ENCODE peak calls at places on chromosome 19, in six cellular contexts. D, N, F, V, B and Z are unnamed samples.

GRCh38 chr19:50461066-50461875 is 15.0 kb upstream of the EMC10 start:
- DNase-seq in D (no peak), N (peak), F (peak), V (peak), B (peak), Z (peak)

GRCh38 chr19:38786572-38787265 is 2.3 kb upstream of the LGALS7B start:
- DNase-seq in D (no peak), N (no peak), F (no peak), V (peak), B (no peak), Z (no peak)

GRCh38 chr19:49335071-49335783 is at the start of gene CD37:
- DNase-seq in D (peak), N (no peak), F (no peak), V (no peak), B (peak), Z (peak)

GRCh38 chr19:5480427-5480836 is 25.2 kb downstream of the ZNRF4 start:
- DNase-seq in D (no peak), N (no peak), F (peak), V (peak), B (peak), Z (peak)

GRCh38 chr19:16330368-16330801 is 5.8 kb downstream of the KLF2 start:
- DNase-seq in D (peak), N (no peak), F (no peak), V (peak), B (peak), Z (peak)

GRCh38 chr19:39890755-39891551 is 43.5 kb downstream of the FCGBP start:
- DNase-seq in D (no peak), N (no peak), F (no peak), V (no peak), B (no peak), Z (no peak)

GRCh38 chr19:3605361-3605760 is 1.3 kb downstream of the TBXA2R start:
- DNase-seq in D (no peak), N (no peak), F (no peak), V (no peak), B (no peak), Z (no peak)

GRCh38 chr19:1113278-1113985 is 9.6 kb downstream of the GPX4 start:
- DNase-seq in D (peak), N (peak), F (peak), V (peak), B (peak), Z (peak)

GRCh38 chr19:55486971-55487883 is 1.0 kb upstream of the SSC5D start:
- DNase-seq in D (peak), N (no peak), F (no peak), V (peak), B (no peak), Z (no peak)

GRCh38 chr19:42255766-42256750 is 1.1 kb upstream of the ERF start:
- DNase-seq in D (peak), N (no peak), F (peak), V (no peak), B (no peak), Z (no peak)

GRCh38 chr19:11652492-11652891 is 55.2 kb downstream of the ZNF627 start:
- DNase-seq in D (no peak), N (no peak), F (no peak), V (no peak), B (no peak), Z (no peak)

GRCh38 chr19:11656535-11656934 is 59.3 kb downstream of the ZNF627 start:
- DNase-seq in D (no peak), N (no peak), F (no peak), V (no peak), B (no peak), Z (no peak)

GRCh38 chr19:11658954-11659353 is 61.7 kb downstream of the ZNF627 start:
- DNase-seq in D (no peak), N (no peak), F (no peak), V (no peak), B (no peak), Z (no peak)

GRCh38 chr19:11659612-11660011 is 62.3 kb downstream of the ZNF627 start:
- DNase-seq in D (no peak), N (no peak), F (peak), V (peak), B (no peak), Z (peak)

GRCh38 chr19:11657307-11657706 is 60.0 kb downstream of the ZNF627 start:
- DNase-seq in D (no peak), N (no peak), F (no peak), V (no peak), B (no peak), Z (no peak)
- TF ChIP-seq CTCF in D (no peak), N (no peak), F (no peak), V (no peak), B (no peak), Z (no peak)

GRCh38 chr19:33401683-33402420 is 28.3 kb downstream of the CEBPG start:
- DNase-seq in D (no peak), N (no peak), F (no peak), V (no peak), B (no peak), Z (no peak)

GRCh38 chr19:33403973-33404304 is 30.4 kb downstream of the CEBPG start:
- DNase-seq in D (no peak), N (no peak), F (no peak), V (no peak), B (no peak), Z (no peak)

GRCh38 chr19:33403221-33403972 is 29.9 kb downstream of the CEBPG start:
- DNase-seq in D (no peak), N (no peak), F (no peak), V (no peak), B (no peak), Z (no peak)

GRCh38 chr19:33400856-33401682 is 27.6 kb downstream of the CEBPG start:
- DNase-seq in D (no peak), N (no peak), F (no peak), V (no peak), B (no peak), Z (no peak)

DNA sequence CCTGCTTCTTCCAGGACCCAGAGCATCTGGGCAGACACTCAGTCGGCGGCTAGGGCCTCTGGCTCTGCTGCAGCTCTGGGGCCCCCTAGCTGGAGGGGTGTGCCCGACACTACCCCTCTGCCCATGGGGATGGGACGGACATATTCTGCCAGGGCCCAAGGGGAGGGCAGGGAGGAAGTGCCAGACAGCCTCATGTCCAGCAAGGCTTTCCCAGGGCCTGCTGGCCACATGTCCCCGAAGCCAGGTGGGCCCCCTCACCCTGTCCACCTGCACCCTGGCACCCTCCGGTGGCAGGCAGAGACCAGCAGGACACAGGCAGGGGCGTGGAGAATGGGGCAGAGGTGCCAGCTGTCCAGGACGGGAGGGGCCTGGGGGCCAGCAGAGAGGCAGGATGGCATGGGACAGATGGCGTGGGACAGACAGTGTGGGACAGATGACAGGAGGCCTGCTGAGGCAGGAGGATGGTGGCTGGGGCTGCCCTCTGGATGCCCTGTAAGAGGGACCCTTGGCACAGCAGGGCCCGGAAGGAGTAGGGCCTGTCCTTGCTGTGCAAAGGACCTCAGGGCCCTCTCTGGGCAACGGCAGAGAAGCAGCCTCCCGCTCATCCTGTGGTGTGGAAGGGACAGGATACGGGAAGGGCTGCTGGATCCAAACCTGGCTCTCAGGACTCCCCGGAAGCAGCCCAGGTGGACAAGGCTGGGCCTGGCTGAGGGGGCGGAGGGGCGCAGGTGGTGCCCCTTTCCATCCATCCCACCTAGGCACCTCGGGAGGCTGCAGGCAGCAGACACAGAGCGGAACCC is 29.1 kb downstream of the CEBPG start:
- DNase-seq in D (no peak), N (no peak), F (no peak), V (no peak), B (no peak), Z (no peak)
- TF ChIP-seq CTCF in D (no peak), N (no peak), F (peak), V (peak), B (no peak), Z (no peak)

GRCh38 chr19:15252398-15253018 is 20.3 kb upstream of the EPHX3 start:
- DNase-seq in D (no peak), N (no peak), F (peak), V (no peak), B (no peak), Z (no peak)
- TF ChIP-seq CTCF in D (peak), N (peak), F (peak), V (peak), B (peak), Z (peak)

DNA sequence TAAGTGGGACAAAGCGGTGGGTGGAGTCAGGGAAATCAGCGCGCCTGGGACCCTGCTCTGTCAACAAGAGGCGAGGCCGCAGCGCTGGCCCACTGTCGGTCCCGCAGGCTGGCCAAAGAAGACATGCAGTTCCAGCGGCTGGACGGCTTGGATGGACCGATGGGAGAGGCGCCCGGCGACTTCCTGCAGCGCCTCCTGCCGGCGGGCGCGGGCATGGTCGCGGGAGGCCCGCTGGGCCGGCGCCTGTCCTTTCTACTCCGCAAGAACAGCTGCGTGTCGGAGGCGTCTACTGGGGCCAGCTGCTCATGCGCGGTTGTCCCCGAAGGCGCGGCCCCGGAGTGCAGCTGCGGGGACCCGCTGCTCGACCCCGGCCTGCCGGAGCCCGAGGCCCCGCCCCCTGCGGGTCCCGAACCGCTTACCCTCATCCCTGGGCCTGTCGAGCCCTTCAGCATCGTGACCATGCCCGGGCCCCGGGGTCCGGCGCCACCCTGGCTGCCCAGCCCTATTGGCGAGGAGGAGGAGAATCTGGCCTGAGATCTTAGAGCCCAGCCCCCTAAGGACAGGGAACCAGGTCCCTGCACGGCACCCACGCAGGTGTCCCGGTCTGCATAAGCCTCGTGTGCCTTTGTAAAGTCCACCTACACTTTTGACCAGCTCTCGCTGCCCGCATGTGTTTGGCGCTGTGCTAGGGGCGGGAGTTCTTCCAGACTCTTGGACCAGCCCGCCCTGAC is 6.1 kb downstream of the BEST2 start:
- DNase-seq in D (peak), N (peak), F (peak), V (peak), B (peak), Z (peak)
- TF ChIP-seq CTCF in D (peak), N (peak), F (peak), V (peak), B (peak), Z (peak)

GRCh38 chr19:46202426-46202825 is 27.1 kb upstream of the IGFL1 start:
- DNase-seq in D (no peak), N (no peak), F (no peak), V (no peak), B (no peak), Z (no peak)
- TF ChIP-seq CTCF in D (no peak), N (no peak), F (no peak), V (no peak), B (no peak), Z (no peak)

GRCh38 chr19:17420267-17420924 is 549 bp downstream of the MVB12A start:
- DNase-seq in D (peak), N (peak), F (peak), V (peak), B (peak), Z (peak)
- TF ChIP-seq CTCF in D (no peak), N (peak), F (peak), V (no peak), B (no peak), Z (no peak)

GRCh38 chr19:23804676-23805075 is 46.0 kb upstream of the ZNF681 start:
- DNase-seq in D (no peak), N (no peak), F (no peak), V (no peak), B (no peak), Z (no peak)
- TF ChIP-seq CTCF in D (no peak), N (no peak), F (no peak), V (no peak), B (no peak), Z (no peak)

DNA sequence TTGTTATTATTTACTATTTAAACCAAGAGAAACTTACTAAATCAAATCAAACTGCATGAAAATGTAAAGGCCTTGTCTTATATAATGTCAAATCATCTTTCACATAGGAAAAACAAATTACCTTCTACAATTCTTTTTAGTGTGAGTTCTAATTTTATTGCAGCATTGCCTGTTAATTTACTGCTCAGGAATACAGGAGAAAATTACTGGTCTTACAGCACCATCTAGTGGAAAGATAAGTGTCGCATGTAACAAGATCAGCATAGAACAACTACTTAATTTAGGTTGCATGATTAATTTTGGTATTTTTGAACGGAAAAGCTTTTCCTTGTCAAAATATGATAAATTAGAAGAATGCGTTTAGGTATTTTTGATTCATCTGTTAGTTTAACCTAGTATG is 502.7 kb downstream of the UQCRFS1 start:
- DNase-seq in D (no peak), N (no peak), F (peak), V (peak), B (peak), Z (no peak)
- TF ChIP-seq CTCF in D (peak), N (peak), F (peak), V (peak), B (peak), Z (peak)

GRCh38 chr19:8498295-8498694 is 4.1 kb downstream of the PRAM1 start:
- DNase-seq in D (no peak), N (no peak), F (no peak), V (no peak), B (no peak), Z (no peak)

GRCh38 chr19:8501968-8502367 is 472 bp downstream of the PRAM1 start:
- DNase-seq in D (no peak), N (no peak), F (no peak), V (no peak), B (no peak), Z (no peak)

GRCh38 chr19:8501547-8501946 is 893 bp downstream of the PRAM1 start:
- DNase-seq in D (no peak), N (no peak), F (no peak), V (no peak), B (no peak), Z (no peak)

GRCh38 chr19:8499048-8499833 is 3.2 kb downstream of the PRAM1 start:
- DNase-seq in D (no peak), N (no peak), F (peak), V (no peak), B (no peak), Z (no peak)

GRCh38 chr19:8500158-8500557 is 2.3 kb downstream of the PRAM1 start:
- DNase-seq in D (no peak), N (no peak), F (no peak), V (no peak), B (no peak), Z (no peak)
- TF ChIP-seq CTCF in D (no peak), N (no peak), F (no peak), V (no peak), B (no peak), Z (no peak)